ENCODE peak calls at places on chromosomes 12 and 14, in eight cellular contexts. P is coronary artery, C is astrocyte of the spinal cord, G is endodermal cell, A is Caco-2, J is uterus, D is GM12865, S is breast epithelium. K is an unnamed sample.

GRCh38 chr14:94722397-94722796 is 47.5 kb downstream of the GSC start:
- DNase-seq in P (no peak), C (no peak), G (no peak), A (no peak), J (no peak), D (no peak), S (no peak), K (no peak)

GRCh38 chr12:54882074-54882473 is 27.8 kb downstream of the MUCL1 start:
- DNase-seq in P (no peak), C (no peak), G (no peak), A (no peak), J (no peak), D (no peak), S (no peak), K (no peak)

GRCh38 chr12:24719293-24719721 is 229.6 kb downstream of the BCAT1 start:
- DNase-seq in P (no peak), C (peak; percentile 72), G (no peak), A (no peak), J (no peak), D (peak; percentile 73), S (no peak), K (peak; percentile 27)

GRCh38 chr12:5520831-5521230 is 88.9 kb downstream of the NTF3 start:
- DNase-seq in P (no peak), C (no peak), G (peak; percentile 35), A (no peak), J (no peak), D (no peak), S (no peak), K (no peak)

GRCh38 chr12:17992002-17992656 is 97.9 kb downstream of the RERGL start:
- DNase-seq in P (no peak), C (peak; percentile 54), G (peak; percentile 80), A (peak; percentile 73), J (no peak), D (peak; percentile 63), S (no peak), K (peak; percentile 15)

GRCh38 chr12:58030566-58031279 is 89.4 kb downstream of the ATP23 start:
- DNase-seq in P (no peak), C (no peak), G (no peak), A (no peak), J (no peak), D (no peak), S (no peak), K (no peak)

GRCh38 chr12:20946732-20947131 is 136.2 kb downstream of the SLCO1B3 start:
- DNase-seq in P (no peak), C (peak; percentile 29), G (peak; percentile 83), A (peak; percentile 63), J (no peak), D (peak; percentile 59), S (no peak), K (no peak)

GRCh38 chr14:44287858-44288257 is 219.2 kb downstream of the FSCB start:
- DNase-seq in P (no peak), C (no peak), G (no peak), A (no peak), J (no peak), D (no peak), S (no peak), K (no peak)

GRCh38 chr14:102028733-102029132 is 58.1 kb downstream of the HSP90AA1 start:
- DNase-seq in P (no peak), C (peak; percentile 83), G (no peak), A (peak; percentile 25), J (no peak), D (no peak), S (no peak), K (no peak)

GRCh38 chr12:45309826-45310626 is 94.1 kb downstream of the ANO6 start:
- DNase-seq in P (no peak), C (peak; percentile 36), G (no peak), A (no peak), J (no peak), D (no peak), S (no peak), K (no peak)

GRCh38 chr14:36511981-36512584 is 7.9 kb downstream of the NKX2-1 start:
- DNase-seq in P (no peak), C (no peak), G (no peak), A (no peak), J (no peak), D (no peak), S (no peak), K (no peak)

GRCh38 chr14:36513012-36513420 is 7.0 kb downstream of the NKX2-1 start:
- DNase-seq in P (no peak), C (no peak), G (peak; percentile 77), A (peak; percentile 21), J (no peak), D (no peak), S (no peak), K (no peak)

GRCh38 chr14:36510874-36511273 is 9.2 kb downstream of the NKX2-1 start:
- DNase-seq in P (no peak), C (no peak), G (no peak), A (no peak), J (no peak), D (no peak), S (no peak), K (no peak)

GRCh38 chr14:36513451-36514277 is 6.4 kb downstream of the NKX2-1 start:
- DNase-seq in P (no peak), C (no peak), G (peak; percentile 85), A (no peak), J (no peak), D (no peak), S (no peak), K (no peak)

GRCh38 chr14:36512585-36513003 is 7.4 kb downstream of the NKX2-1 start:
- DNase-seq in P (no peak), C (no peak), G (no peak), A (no peak), J (no peak), D (no peak), S (no peak), K (no peak)
- H3K4me3 ChIP-seq in P (no peak overlapping the region), C (no peak overlapping the region), G (peak overlapping the region; percentile 61), A (no peak overlapping the region), J (no peak overlapping the region), D (no peak overlapping the region), S (no peak overlapping the region), K (no peak overlapping the region)

GRCh38 chr12:123840765-123841425 is 78.8 kb downstream of the DNAH10 start:
- DNase-seq in P (no peak), C (no peak), G (peak; percentile 52), A (no peak), J (no peak), D (no peak), S (no peak), K (no peak)
- TF ChIP-seq CTCF in P (no peak), C (no peak), G (no peak), A (no peak), J (no peak), D (no peak), S (no peak), K (no peak)

GRCh38 chr12:6935551-6936377 is 7.9 kb upstream of the RNU7-1 start:
- DNase-seq in P (no peak), C (no peak), G (no peak), A (no peak), J (no peak), D (no peak), S (no peak), K (no peak)
- H3K4me3 ChIP-seq in P (no peak overlapping the region), C (no peak overlapping the region), G (no peak overlapping the region), A (no peak overlapping the region), J (no peak overlapping the region), D (peak overlapping the region; percentile 94), S (no peak overlapping the region), K (no peak overlapping the region)

DNA sequence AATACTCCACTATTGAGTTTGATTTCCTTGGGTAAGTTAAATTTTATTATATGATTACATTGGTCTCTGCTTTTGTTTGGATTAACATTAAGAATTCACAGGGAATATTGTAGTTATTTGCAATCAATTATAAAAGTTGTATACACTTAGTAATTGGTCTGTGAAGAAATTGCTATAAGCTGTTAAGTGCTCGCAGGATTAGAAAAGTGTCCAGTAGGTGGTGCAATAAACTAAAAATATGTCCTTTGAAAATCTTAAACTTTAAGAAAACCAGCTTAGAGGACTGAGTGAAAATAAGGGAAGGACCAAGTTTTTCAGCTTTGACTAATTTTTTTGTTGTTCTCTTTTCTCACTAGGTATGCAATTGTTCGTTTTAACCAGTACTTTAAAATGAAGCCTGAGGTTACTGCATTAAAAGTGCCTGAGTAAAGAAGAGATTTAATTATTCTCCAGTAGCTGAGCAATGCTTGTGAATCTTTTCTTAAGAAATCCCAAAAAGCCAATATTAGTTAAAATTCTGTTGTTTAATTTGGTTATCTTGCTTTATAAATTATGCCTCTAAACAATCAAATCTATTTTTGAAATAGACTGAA is 59.7 kb downstream of the ETNK1 start:
- DNase-seq in P (no peak), C (peak; percentile 73), G (no peak), A (peak; percentile 53), J (no peak), D (peak; percentile 54), S (no peak), K (no peak)
- TF ChIP-seq CTCF in P (no peak), C (peak; percentile 58), G (peak; percentile 98), A (peak; percentile 77), J (peak; percentile 47), D (peak; percentile 53), S (no peak), K (peak; percentile 43)

DNA sequence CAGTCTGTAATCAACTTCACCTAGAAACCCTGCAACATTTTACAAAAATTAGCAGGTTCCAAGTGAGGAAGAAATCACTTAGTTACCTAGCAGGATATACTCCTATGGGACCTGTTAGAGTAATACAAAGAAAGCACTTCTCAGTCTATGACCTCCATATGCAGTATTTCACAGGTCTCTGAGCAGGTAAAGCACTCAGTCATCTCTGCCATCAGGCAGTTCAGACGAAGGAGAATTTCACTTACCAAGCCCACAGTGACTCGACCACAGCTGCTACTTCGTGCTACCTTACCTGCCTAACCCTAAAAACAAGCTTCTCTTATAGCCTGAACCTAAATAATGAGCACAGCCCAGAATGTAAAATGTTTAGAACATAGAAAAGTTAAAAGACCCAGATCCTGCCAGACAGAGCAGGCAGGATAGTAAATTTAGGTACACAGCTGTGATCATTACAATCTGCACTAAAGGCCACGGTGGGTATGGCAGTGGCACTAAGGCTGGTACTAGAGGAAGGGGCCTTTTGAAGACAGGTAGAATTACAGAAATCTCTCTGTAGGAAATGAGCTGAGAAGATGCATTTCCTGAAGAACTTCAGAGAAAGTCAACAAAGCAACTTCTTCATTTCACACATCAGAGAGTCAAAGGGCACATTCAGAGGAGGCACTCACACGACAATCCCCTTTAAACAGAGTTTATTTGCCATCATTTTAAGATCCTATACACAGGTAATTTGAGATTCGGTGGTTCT is 35.7 kb downstream of the DCAF5 start:
- DNase-seq in P (no peak), C (no peak), G (no peak), A (no peak), J (no peak), D (no peak), S (no peak), K (no peak)
- H3K4me3 ChIP-seq in P (no peak overlapping the region), C (no peak overlapping the region), G (no peak overlapping the region), A (no peak overlapping the region), J (no peak overlapping the region), D (no peak overlapping the region), S (no peak overlapping the region), K (no peak overlapping the region)

DNA sequence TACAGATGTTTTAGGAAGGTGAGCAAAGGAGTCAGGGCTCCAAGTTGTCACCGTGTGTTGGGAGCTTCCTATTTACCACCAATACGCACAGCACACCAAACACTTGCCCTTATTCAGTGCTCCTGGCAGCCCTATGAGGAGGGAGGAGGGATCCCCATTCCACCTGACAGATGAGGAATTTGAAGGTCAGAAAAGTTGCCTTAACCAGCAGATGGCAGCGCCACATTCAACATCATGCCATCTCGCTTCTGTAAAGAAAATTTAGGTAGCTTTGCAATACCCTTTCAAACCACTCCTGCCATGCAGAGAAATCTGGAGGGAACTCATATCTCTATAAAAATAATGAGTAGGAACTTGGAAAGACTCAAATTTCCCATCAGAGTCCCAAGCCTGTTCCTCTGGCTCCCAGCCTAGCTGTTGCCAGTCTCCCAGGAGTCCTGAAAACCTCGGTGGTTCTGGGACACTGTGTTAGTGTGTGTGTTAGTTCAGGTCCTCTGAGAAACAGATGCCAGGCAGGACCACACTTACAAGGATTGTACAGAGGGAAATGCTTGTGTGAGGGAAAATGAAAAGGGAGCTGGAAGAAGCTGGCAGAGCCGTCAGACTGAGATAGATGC is 410.5 kb downstream of the MED13L start:
- DNase-seq in P (no peak), C (no peak), G (peak; percentile 84), A (peak; percentile 17), J (no peak), D (no peak), S (no peak), K (no peak)
- TF ChIP-seq CTCF in P (no peak), C (no peak), G (peak; percentile 70), A (no peak), J (no peak), D (no peak), S (peak; percentile 27), K (peak; percentile 30)